ENCODE peak calls at places on chromosomes 5 and 9, in nine cellular contexts. One of them, this sample, is unnamed. For H4K20me1, the result is how much of the 10 kb centered on the place peaks cover.

GRCh38 chr5:153678617-153679329 is 188.3 kb downstream of the GRIA1 start:
- DNase-seq in H1: no peak
- DNase-seq in fibroblast of lung: no peak
- DNase-seq in K562: no peak
- DNase-seq in GM23248: no peak
- DNase-seq in endothelial cell of umbilical vein: peak
- DNase-seq in GM23338: no peak
- DNase-seq in OCI-LY7: no peak
- DNase-seq in mammary epithelial cell: no peak
- DNase-seq in this sample: no peak

GRCh38 chr9:127637322-127637847 is 25.3 kb downstream of the STXBP1 start:
- DNase-seq in H1: no peak
- DNase-seq in fibroblast of lung: peak
- DNase-seq in K562: no peak
- DNase-seq in GM23248: peak
- DNase-seq in endothelial cell of umbilical vein: peak
- DNase-seq in GM23338: no peak
- DNase-seq in OCI-LY7: no peak
- DNase-seq in mammary epithelial cell: peak
- DNase-seq in this sample: no peak

GRCh38 chr9:97954550-97954989 is 16.6 kb upstream of the HEMGN start:
- DNase-seq in H1: peak
- DNase-seq in fibroblast of lung: peak
- DNase-seq in K562: peak
- DNase-seq in GM23248: peak
- DNase-seq in endothelial cell of umbilical vein: peak
- DNase-seq in GM23338: peak
- DNase-seq in OCI-LY7: peak
- DNase-seq in mammary epithelial cell: peak
- DNase-seq in this sample: peak

GRCh38 chr9:127872492-127873222 is 4.8 kb downstream of the AK1 start:
- DNase-seq in H1: no peak
- DNase-seq in fibroblast of lung: no peak
- DNase-seq in K562: no peak
- DNase-seq in GM23248: no peak
- DNase-seq in endothelial cell of umbilical vein: no peak
- DNase-seq in GM23338: no peak
- DNase-seq in OCI-LY7: no peak
- DNase-seq in mammary epithelial cell: no peak
- DNase-seq in this sample: no peak

GRCh38 chr9:129235931-129236331 is 57.9 kb upstream of the IER5L start:
- DNase-seq in H1: no peak
- DNase-seq in fibroblast of lung: no peak
- DNase-seq in K562: no peak
- DNase-seq in GM23248: no peak
- DNase-seq in endothelial cell of umbilical vein: no peak
- DNase-seq in GM23338: no peak
- DNase-seq in OCI-LY7: peak
- DNase-seq in mammary epithelial cell: no peak
- DNase-seq in this sample: peak

GRCh38 chr9:79123419-79123818 is 448.3 kb upstream of the TLE4 start:
- DNase-seq in H1: no peak
- DNase-seq in fibroblast of lung: peak
- DNase-seq in K562: no peak
- DNase-seq in GM23248: peak
- DNase-seq in endothelial cell of umbilical vein: no peak
- DNase-seq in GM23338: no peak
- DNase-seq in OCI-LY7: no peak
- DNase-seq in mammary epithelial cell: no peak
- DNase-seq in this sample: no peak

GRCh38 chr5:142720561-142721275 is 34.8 kb upstream of the FGF1 start:
- DNase-seq in H1: no peak
- DNase-seq in fibroblast of lung: peak
- DNase-seq in K562: no peak
- DNase-seq in GM23248: no peak
- DNase-seq in endothelial cell of umbilical vein: no peak
- DNase-seq in GM23338: no peak
- DNase-seq in OCI-LY7: no peak
- DNase-seq in mammary epithelial cell: peak
- DNase-seq in this sample: no peak

GRCh38 chr9:17503196-17503595 is 75.7 kb upstream of the SH3GL2 start:
- DNase-seq in H1: no peak
- DNase-seq in fibroblast of lung: no peak
- DNase-seq in K562: no peak
- DNase-seq in GM23248: no peak
- DNase-seq in endothelial cell of umbilical vein: no peak
- DNase-seq in GM23338: no peak
- DNase-seq in OCI-LY7: no peak
- DNase-seq in mammary epithelial cell: no peak
- DNase-seq in this sample: no peak

GRCh38 chr9:134162926-134163373 is 1.4 kb downstream of the RNU6ATAC start:
- DNase-seq in H1: no peak
- DNase-seq in fibroblast of lung: no peak
- DNase-seq in K562: no peak
- DNase-seq in GM23248: no peak
- DNase-seq in endothelial cell of umbilical vein: no peak
- DNase-seq in GM23338: peak
- DNase-seq in OCI-LY7: no peak
- DNase-seq in mammary epithelial cell: no peak
- DNase-seq in this sample: no peak

GRCh38 chr5:130871346-130872086 is 293.5 kb downstream of the HINT1 start:
- DNase-seq in H1: no peak
- DNase-seq in fibroblast of lung: peak
- DNase-seq in K562: peak
- DNase-seq in GM23248: peak
- DNase-seq in endothelial cell of umbilical vein: peak
- DNase-seq in GM23338: peak
- DNase-seq in OCI-LY7: peak
- DNase-seq in mammary epithelial cell: peak
- DNase-seq in this sample: peak

GRCh38 chr5:131330031-131330430 is 66.2 kb downstream of the CDC42SE2 start:
- DNase-seq in H1: no peak
- DNase-seq in fibroblast of lung: no peak
- DNase-seq in K562: no peak
- DNase-seq in GM23248: no peak
- DNase-seq in endothelial cell of umbilical vein: no peak
- DNase-seq in GM23338: no peak
- DNase-seq in OCI-LY7: no peak
- DNase-seq in mammary epithelial cell: no peak
- DNase-seq in this sample: no peak

GRCh38 chr9:80407220-80407619 is 835.5 kb downstream of the TLE4 start:
- DNase-seq in H1: no peak
- DNase-seq in fibroblast of lung: no peak
- DNase-seq in K562: no peak
- DNase-seq in GM23248: no peak
- DNase-seq in endothelial cell of umbilical vein: no peak
- DNase-seq in GM23338: peak
- DNase-seq in OCI-LY7: no peak
- DNase-seq in mammary epithelial cell: no peak
- DNase-seq in this sample: no peak

GRCh38 chr9:110426052-110426709 is 88.5 kb upstream of the TXNDC8 start:
- DNase-seq in H1: no peak
- DNase-seq in fibroblast of lung: peak
- DNase-seq in K562: no peak
- DNase-seq in GM23248: peak
- DNase-seq in endothelial cell of umbilical vein: peak
- DNase-seq in GM23338: no peak
- DNase-seq in OCI-LY7: no peak
- DNase-seq in mammary epithelial cell: peak
- DNase-seq in this sample: no peak

GRCh38 chr5:128494516-128494915 is 43.5 kb downstream of the FBN2 start:
- DNase-seq in H1: no peak
- DNase-seq in fibroblast of lung: no peak
- DNase-seq in K562: no peak
- DNase-seq in GM23248: no peak
- DNase-seq in endothelial cell of umbilical vein: no peak
- DNase-seq in GM23338: peak
- DNase-seq in OCI-LY7: no peak
- DNase-seq in mammary epithelial cell: no peak
- DNase-seq in this sample: peak

GRCh38 chr5:35487255-35488035 is 130.2 kb upstream of the SPEF2 start:
- DNase-seq in H1: no peak
- DNase-seq in fibroblast of lung: no peak
- DNase-seq in K562: no peak
- DNase-seq in GM23248: no peak
- DNase-seq in endothelial cell of umbilical vein: no peak
- DNase-seq in GM23338: no peak
- DNase-seq in OCI-LY7: no peak
- DNase-seq in mammary epithelial cell: no peak
- DNase-seq in this sample: no peak

GRCh38 chr5:35485487-35485886 is 132.2 kb upstream of the SPEF2 start:
- DNase-seq in H1: no peak
- DNase-seq in fibroblast of lung: no peak
- DNase-seq in K562: no peak
- DNase-seq in GM23248: no peak
- DNase-seq in endothelial cell of umbilical vein: no peak
- DNase-seq in GM23338: no peak
- DNase-seq in OCI-LY7: no peak
- DNase-seq in mammary epithelial cell: no peak
- DNase-seq in this sample: no peak

GRCh38 chr5:35484241-35484640 is 133.4 kb upstream of the SPEF2 start:
- DNase-seq in H1: no peak
- DNase-seq in fibroblast of lung: no peak
- DNase-seq in K562: no peak
- DNase-seq in GM23248: no peak
- DNase-seq in endothelial cell of umbilical vein: no peak
- DNase-seq in GM23338: no peak
- DNase-seq in OCI-LY7: no peak
- DNase-seq in mammary epithelial cell: no peak
- DNase-seq in this sample: no peak

GRCh38 chr5:35488786-35489185 is 128.9 kb upstream of the SPEF2 start:
- DNase-seq in H1: no peak
- DNase-seq in fibroblast of lung: no peak
- DNase-seq in K562: no peak
- DNase-seq in GM23248: no peak
- DNase-seq in endothelial cell of umbilical vein: no peak
- DNase-seq in GM23338: no peak
- DNase-seq in OCI-LY7: no peak
- DNase-seq in mammary epithelial cell: no peak
- DNase-seq in this sample: no peak

GRCh38 chr5:35488055-35488454 is 129.6 kb upstream of the SPEF2 start:
- DNase-seq in H1: no peak
- DNase-seq in fibroblast of lung: no peak
- DNase-seq in K562: no peak
- DNase-seq in GM23248: no peak
- DNase-seq in endothelial cell of umbilical vein: no peak
- DNase-seq in GM23338: no peak
- DNase-seq in OCI-LY7: no peak
- DNase-seq in mammary epithelial cell: no peak
- DNase-seq in this sample: no peak
- H2AFZ ChIP-seq in H1: peak
- H2AFZ ChIP-seq in fibroblast of lung: no peak
- H2AFZ ChIP-seq in K562: no peak
- H2AFZ ChIP-seq in GM23248: no peak
- H2AFZ ChIP-seq in endothelial cell of umbilical vein: no peak
- H2AFZ ChIP-seq in GM23338: peak
- H2AFZ ChIP-seq in OCI-LY7: no peak
- H2AFZ ChIP-seq in mammary epithelial cell: no peak
- H2AFZ ChIP-seq in this sample: no peak

DNA sequence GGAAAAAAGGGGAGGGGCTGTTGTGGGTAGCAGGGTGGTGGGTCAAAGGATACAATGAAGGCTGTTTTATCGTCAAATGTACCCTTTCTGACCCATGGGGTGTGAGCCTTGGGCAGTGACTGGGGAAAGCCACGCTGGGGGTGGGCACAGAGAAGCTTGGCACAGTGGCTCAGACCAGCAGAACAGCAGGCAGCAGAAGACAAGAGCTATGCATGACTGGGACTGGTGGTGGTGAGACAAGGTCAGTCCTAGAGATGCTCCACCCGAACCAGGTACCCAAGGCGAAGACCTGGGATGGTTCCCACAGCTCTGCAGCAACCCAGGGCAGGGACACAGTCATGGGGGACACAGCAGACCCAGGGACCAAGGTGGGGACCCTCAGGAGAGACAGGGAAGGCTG is 38.3 kb downstream of the BICD2 start:
- DNase-seq in H1: no peak
- DNase-seq in fibroblast of lung: no peak
- DNase-seq in K562: no peak
- DNase-seq in GM23248: no peak
- DNase-seq in endothelial cell of umbilical vein: no peak
- DNase-seq in GM23338: no peak
- DNase-seq in OCI-LY7: no peak
- DNase-seq in mammary epithelial cell: no peak
- DNase-seq in this sample: no peak
- H4K20me1 ChIP-seq in H1: under half
- H4K20me1 ChIP-seq in fibroblast of lung: under half
- H4K20me1 ChIP-seq in K562: under half
- H4K20me1 ChIP-seq in GM23248: under half
- H4K20me1 ChIP-seq in endothelial cell of umbilical vein: under half
- H4K20me1 ChIP-seq in GM23338: under half
- H4K20me1 ChIP-seq in OCI-LY7: under half
- H4K20me1 ChIP-seq in mammary epithelial cell: under half
- H4K20me1 ChIP-seq in this sample: under half

GRCh38 chr5:159032656-159033350 is 66.9 kb downstream of the EBF1 start:
- DNase-seq in H1: no peak
- DNase-seq in fibroblast of lung: no peak
- DNase-seq in K562: no peak
- DNase-seq in GM23248: no peak
- DNase-seq in endothelial cell of umbilical vein: no peak
- DNase-seq in GM23338: no peak
- DNase-seq in OCI-LY7: no peak
- DNase-seq in mammary epithelial cell: no peak
- DNase-seq in this sample: no peak
- H2AFZ ChIP-seq in H1: peak
- H2AFZ ChIP-seq in fibroblast of lung: no peak
- H2AFZ ChIP-seq in K562: no peak
- H2AFZ ChIP-seq in GM23248: no peak
- H2AFZ ChIP-seq in endothelial cell of umbilical vein: no peak
- H2AFZ ChIP-seq in GM23338: no peak
- H2AFZ ChIP-seq in OCI-LY7: no peak
- H2AFZ ChIP-seq in mammary epithelial cell: no peak
- H2AFZ ChIP-seq in this sample: no peak

DNA sequence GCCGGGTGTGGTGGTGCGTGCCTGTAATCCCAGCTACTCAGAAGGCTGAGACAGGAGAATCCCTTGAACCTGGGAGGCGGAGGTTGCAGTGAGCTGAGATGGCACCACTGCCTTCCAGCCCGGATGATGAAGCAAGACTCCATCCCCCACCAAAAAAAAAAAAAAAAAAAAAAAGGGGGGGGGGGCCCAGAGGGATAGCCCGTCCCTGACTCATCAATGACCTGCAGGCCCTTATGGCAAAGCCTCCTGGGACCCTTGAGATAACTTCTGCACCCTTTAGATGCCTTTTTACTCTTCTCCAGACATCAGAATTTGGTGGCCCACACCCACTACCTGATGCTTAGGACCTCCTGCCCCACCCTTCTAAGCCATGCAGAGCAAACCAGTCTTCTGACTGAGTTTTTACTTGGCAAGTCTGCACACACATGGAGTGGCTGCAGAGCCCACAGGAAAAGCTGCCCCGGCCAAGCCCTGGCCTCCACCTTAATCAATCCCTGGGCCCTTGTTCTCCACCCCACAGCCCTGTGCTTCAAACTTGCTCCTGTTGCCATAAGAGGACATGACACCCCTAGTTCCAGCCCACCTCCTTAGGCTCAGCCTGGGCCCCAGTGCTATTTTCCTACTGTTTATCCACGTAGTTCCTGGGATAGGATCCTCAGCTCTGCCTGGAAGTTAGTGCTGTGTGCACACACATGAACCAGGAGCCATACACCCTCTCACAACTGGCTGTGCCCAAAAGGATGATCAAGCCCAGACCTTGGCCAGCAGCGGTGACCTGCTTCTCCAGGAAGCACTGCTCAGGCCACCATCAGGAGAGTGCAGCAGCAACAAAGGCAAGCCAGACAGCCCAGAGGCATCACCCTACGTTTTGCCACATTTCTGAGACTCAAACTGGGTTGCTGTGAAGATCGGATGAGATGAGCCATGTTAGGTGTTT is 5.1 kb downstream of the MGAT1 start:
- DNase-seq in H1: no peak
- DNase-seq in fibroblast of lung: no peak
- DNase-seq in K562: peak
- DNase-seq in GM23248: no peak
- DNase-seq in endothelial cell of umbilical vein: no peak
- DNase-seq in GM23338: no peak
- DNase-seq in OCI-LY7: no peak
- DNase-seq in mammary epithelial cell: no peak
- DNase-seq in this sample: no peak
- H4K20me1 ChIP-seq in H1: under half
- H4K20me1 ChIP-seq in fibroblast of lung: under half
- H4K20me1 ChIP-seq in K562: under half
- H4K20me1 ChIP-seq in GM23248: under half
- H4K20me1 ChIP-seq in endothelial cell of umbilical vein: under half
- H4K20me1 ChIP-seq in GM23338: half or more
- H4K20me1 ChIP-seq in OCI-LY7: half or more
- H4K20me1 ChIP-seq in mammary epithelial cell: under half
- H4K20me1 ChIP-seq in this sample: under half